ENCODE peak calls at places on chromosomes 2 and 18, in five cellular contexts. G, D, X, P and N are unnamed samples.

GRCh38 chr2:101704046-101704466 is 6.5 kb downstream of the MAP4K4 start:
- DNase-seq in G (no peak), D (no peak), X (no peak), P (no peak), N (no peak)

GRCh38 chr18:79531926-79532689 is 136.4 kb downstream of the NFATC1 start:
- DNase-seq in G (no peak), D (no peak), X (no peak), P (no peak), N (no peak)

GRCh38 chr18:29087616-29088246 is 910.8 kb upstream of the CDH2 start:
- DNase-seq in G (no peak), D (no peak), X (no peak), P (no peak), N (no peak)

GRCh38 chr2:73260338-73260984 is 23.8 kb downstream of the FBXO41 start:
- DNase-seq in G (no peak), D (peak; percentile 80), X (no peak), P (peak; percentile 80), N (no peak)

GRCh38 chr18:24039666-24040065 is 25.1 kb downstream of the TTC39C start:
- DNase-seq in G (no peak), D (no peak), X (no peak), P (no peak), N (no peak)

GRCh38 chr2:214376631-214377624 is 33.9 kb upstream of the VWC2L start:
- DNase-seq in G (no peak), D (no peak), X (no peak), P (no peak), N (no peak)

GRCh38 chr2:80145499-80145898 is 159.1 kb downstream of the LRRTM1 start:
- DNase-seq in G (no peak), D (no peak), X (no peak), P (no peak), N (no peak)

GRCh38 chr2:155372969-155373368 is 674.5 kb downstream of the KCNJ3 start:
- DNase-seq in G (no peak), D (no peak), X (no peak), P (peak; percentile 56), N (peak; percentile 3)

GRCh38 chr2:213316001-213316735 is 31.9 kb downstream of the SPAG16 start:
- DNase-seq in G (no peak), D (no peak), X (no peak), P (no peak), N (peak; percentile 39)

GRCh38 chr2:74894261-74895030 is 60.5 kb downstream of the HK2 start:
- DNase-seq in G (no peak), D (no peak), X (no peak), P (no peak), N (no peak)

GRCh38 chr2:102251042-102251848 is 60.1 kb upstream of the IL1RL1 start:
- DNase-seq in G (no peak), D (peak; percentile 25), X (peak; percentile 95), P (peak; percentile 83), N (no peak)

GRCh38 chr2:148990968-148991367 is 47.5 kb upstream of the LYPD6B start:
- DNase-seq in G (no peak), D (no peak), X (no peak), P (no peak), N (no peak)

GRCh38 chr2:106163948-106164580 is 30.0 kb downstream of the UXS1 start:
- DNase-seq in G (no peak), D (no peak), X (no peak), P (peak; percentile 48), N (no peak)

GRCh38 chr2:237097911-237098702 is 12.4 kb downstream of the COPS8 start:
- DNase-seq in G (no peak), D (no peak), X (no peak), P (no peak), N (no peak)

GRCh38 chr18:76619342-76620315 is 124.6 kb upstream of the ZNF516 start:
- DNase-seq in G (peak; percentile 84), D (no peak), X (peak; percentile 82), P (peak; percentile 72), N (no peak)

GRCh38 chr2:216838146-216838545 is 21.7 kb downstream of the TNP1 start:
- DNase-seq in G (no peak), D (no peak), X (no peak), P (no peak), N (no peak)

GRCh38 chr2:221635949-221636348 is 63.8 kb upstream of the EPHA4 start:
- DNase-seq in G (no peak), D (no peak), X (no peak), P (peak; percentile 17), N (peak; percentile 26)

GRCh38 chr2:211745295-211746097 is 793.1 kb downstream of the ERBB4 start:
- DNase-seq in G (no peak), D (peak; percentile 27), X (no peak), P (peak; percentile 84), N (peak; percentile 51)

GRCh38 chr2:30487603-30488002 is 40.6 kb downstream of the LCLAT1 start:
- DNase-seq in G (no peak), D (no peak), X (no peak), P (no peak), N (no peak)

GRCh38 chr18:6414723-6415362 is at the start of gene L3MBTL4:
- DNase-seq in G (no peak), D (no peak), X (peak; percentile 89), P (peak; percentile 63), N (no peak)

GRCh38 chr2:15369129-15369528 is 192.0 kb downstream of the NBAS start:
- DNase-seq in G (no peak), D (no peak), X (no peak), P (no peak), N (no peak)

GRCh38 chr2:72583376-72583775 is 242.5 kb downstream of the EXOC6B start:
- DNase-seq in G (no peak), D (no peak), X (no peak), P (no peak), N (no peak)

GRCh38 chr2:111617804-111618576 is 266.0 kb downstream of the ANAPC1 start:
- DNase-seq in G (no peak), D (no peak), X (no peak), P (no peak), N (peak; percentile 34)

GRCh38 chr2:182616471-182617393 is 99.3 kb upstream of the DNAJC10 start:
- DNase-seq in G (no peak), D (no peak), X (no peak), P (no peak), N (no peak)

GRCh38 chr18:58785171-58785805 is 79.4 kb upstream of the ZNF532 start:
- DNase-seq in G (no peak), D (no peak), X (no peak), P (no peak), N (peak; percentile 88)

GRCh38 chr2:1708476-1709334 is 35.6 kb downstream of the PXDN start:
- DNase-seq in G (no peak), D (no peak), X (no peak), P (no peak), N (no peak)

GRCh38 chr2:152171733-152172132 is 3.8 kb downstream of the STAM2 start:
- DNase-seq in G (no peak), D (no peak), X (no peak), P (no peak), N (no peak)
- TF ChIP-seq POLR2AphosphoS5 in G (no peak), D (no peak), X (no peak), P (no peak), N (no peak)

GRCh38 chr2:217941339-217941738 is 61.5 kb downstream of the TNS1 start:
- DNase-seq in G (no peak), D (no peak), X (peak; percentile 77), P (no peak), N (no peak)
- TF ChIP-seq POLR2AphosphoS5 in G (no peak), D (no peak), X (peak; percentile 63), P (no peak), N (no peak)

GRCh38 chr2:42907835-42908234 is 115.5 kb upstream of the HAAO start:
- DNase-seq in G (no peak), D (no peak), X (no peak), P (no peak), N (no peak)

GRCh38 chr2:42909966-42910365 is 117.6 kb upstream of the HAAO start:
- DNase-seq in G (no peak), D (no peak), X (no peak), P (no peak), N (no peak)

GRCh38 chr2:42913280-42913878 is 121.0 kb upstream of the HAAO start:
- DNase-seq in G (no peak), D (no peak), X (no peak), P (no peak), N (no peak)

GRCh38 chr2:42908538-42909200 is 116.3 kb upstream of the HAAO start:
- DNase-seq in G (no peak), D (no peak), X (no peak), P (no peak), N (no peak)

GRCh38 chr2:42910657-42911405 is 118.4 kb upstream of the HAAO start:
- DNase-seq in G (no peak), D (no peak), X (no peak), P (no peak), N (no peak)
- TF ChIP-seq POLR2AphosphoS5 in G (no peak), D (no peak), X (no peak), P (no peak), N (no peak)

DNA sequence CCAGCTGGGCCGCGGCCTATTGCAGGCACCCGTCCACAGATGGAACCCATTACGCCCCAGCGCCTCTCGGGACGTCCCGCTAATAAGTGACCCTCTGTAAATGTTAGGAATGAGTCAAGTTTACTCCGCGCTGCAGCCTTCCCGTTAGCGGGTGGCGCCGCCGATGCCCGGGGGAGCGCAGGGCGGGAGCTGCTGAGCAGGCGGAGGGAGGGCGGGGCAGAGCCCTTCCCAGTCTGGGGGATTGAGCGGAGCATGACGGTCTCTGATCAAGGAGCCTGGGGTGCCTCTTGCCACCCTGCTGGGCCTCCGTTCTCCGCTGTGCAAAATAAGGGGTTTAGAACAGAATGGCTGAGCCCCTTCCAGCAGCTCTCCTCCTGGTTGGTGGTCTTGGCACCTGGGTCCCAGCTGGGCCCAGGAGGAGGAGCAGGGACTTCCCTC is 10.5 kb downstream of the CROCC2 start:
- DNase-seq in G (peak; percentile 89), D (peak; percentile 26), X (peak; percentile 85), P (peak; percentile 74), N (no peak)
- TF ChIP-seq POLR2AphosphoS5 in G (no peak), D (no peak), X (peak; percentile 82), P (no peak), N (no peak)